ENCODE peak calls at places on chromosome 1, in six cellular contexts. One of them, this sample, is unnamed.

GRCh38 chr1:223479261-223479660 is 86.0 kb downstream of the CCDC185 start:
- DNase-seq in heart left ventricle: no peak
- DNase-seq in A673: no peak
- DNase-seq in left ventricle myocardium inferior: no peak
- DNase-seq in RKO: no peak
- DNase-seq in neural crest cell: no peak
- DNase-seq in this sample: no peak

GRCh38 chr1:66292944-66293343 is 241.0 kb upstream of the SGIP1 start:
- DNase-seq in heart left ventricle: no peak
- DNase-seq in A673: no peak
- DNase-seq in left ventricle myocardium inferior: no peak
- DNase-seq in RKO: no peak
- DNase-seq in neural crest cell: peak; percentile 21
- DNase-seq in this sample: no peak

GRCh38 chr1:81509619-81510018 is 291.1 kb upstream of the ADGRL2 start:
- DNase-seq in heart left ventricle: no peak
- DNase-seq in A673: no peak
- DNase-seq in left ventricle myocardium inferior: no peak
- DNase-seq in RKO: no peak
- DNase-seq in neural crest cell: no peak
- DNase-seq in this sample: no peak

GRCh38 chr1:110645172-110645571 is 29.6 kb downstream of the KCNA3 start:
- DNase-seq in heart left ventricle: no peak
- DNase-seq in A673: peak; percentile 26
- DNase-seq in left ventricle myocardium inferior: no peak
- DNase-seq in RKO: no peak
- DNase-seq in neural crest cell: no peak
- DNase-seq in this sample: no peak

GRCh38 chr1:220881918-220882891 is 3.0 kb downstream of the HLX start:
- DNase-seq in heart left ventricle: peak; percentile 71
- DNase-seq in A673: no peak
- DNase-seq in left ventricle myocardium inferior: no peak
- DNase-seq in RKO: no peak
- DNase-seq in neural crest cell: no peak
- DNase-seq in this sample: peak; percentile 59

GRCh38 chr1:85091647-85092295 is 43.5 kb upstream of the MCOLN3 start:
- DNase-seq in heart left ventricle: no peak
- DNase-seq in A673: no peak
- DNase-seq in left ventricle myocardium inferior: no peak
- DNase-seq in RKO: no peak
- DNase-seq in neural crest cell: no peak
- DNase-seq in this sample: no peak

GRCh38 chr1:231934797-231935196 is 308.2 kb downstream of the DISC1 start:
- DNase-seq in heart left ventricle: no peak
- DNase-seq in A673: peak; percentile 89
- DNase-seq in left ventricle myocardium inferior: no peak
- DNase-seq in RKO: no peak
- DNase-seq in neural crest cell: no peak
- DNase-seq in this sample: no peak

GRCh38 chr1:8315573-8316475 is 2.1 kb upstream of the SLC45A1 start:
- DNase-seq in heart left ventricle: no peak
- DNase-seq in A673: peak; percentile 29
- DNase-seq in left ventricle myocardium inferior: no peak
- DNase-seq in RKO: no peak
- DNase-seq in neural crest cell: no peak
- DNase-seq in this sample: no peak

This sample was measured in Right ventricle myocardium superior.